ENCODE peak calls at places on chromosomes 11 and 22, in seven cellular contexts. One of them, this sample, is unnamed.

GRCh38 chr22:48456449-48456848 is 1371.2 kb downstream of the BRD1 start:
- DNase-seq in body of pancreas: no peak
- DNase-seq in astrocyte of the spinal cord: no peak
- DNase-seq in dorsolateral prefrontal cortex: no peak
- DNase-seq in uterus: no peak
- DNase-seq in lung: no peak
- DNase-seq in mucosa of descending colon: no peak
- DNase-seq in this sample: no peak

GRCh38 chr11:47332303-47332711 is 20.2 kb downstream of the MYBPC3 start:
- DNase-seq in body of pancreas: no peak
- DNase-seq in astrocyte of the spinal cord: no peak
- DNase-seq in dorsolateral prefrontal cortex: no peak
- DNase-seq in uterus: no peak
- DNase-seq in lung: no peak
- DNase-seq in mucosa of descending colon: no peak
- DNase-seq in this sample: no peak

GRCh38 chr22:48389916-48390315 is 1437.8 kb downstream of the BRD1 start:
- DNase-seq in body of pancreas: no peak
- DNase-seq in astrocyte of the spinal cord: no peak
- DNase-seq in dorsolateral prefrontal cortex: no peak
- DNase-seq in uterus: no peak
- DNase-seq in lung: no peak
- DNase-seq in mucosa of descending colon: no peak
- DNase-seq in this sample: no peak

GRCh38 chr22:37019309-37020191 is at the start of the genes MPST and TST:
- DNase-seq in body of pancreas: peak; percentile 88
- DNase-seq in astrocyte of the spinal cord: peak; percentile 64
- DNase-seq in dorsolateral prefrontal cortex: peak; percentile 87
- DNase-seq in uterus: peak; percentile 76
- DNase-seq in lung: peak; percentile 81
- DNase-seq in mucosa of descending colon: peak; percentile 79
- DNase-seq in this sample: no peak

GRCh38 chr22:42160830-42161696 is 30.5 kb upstream of the CYP2D6 start:
- DNase-seq in body of pancreas: no peak
- DNase-seq in astrocyte of the spinal cord: no peak
- DNase-seq in dorsolateral prefrontal cortex: no peak
- DNase-seq in uterus: no peak
- DNase-seq in lung: no peak
- DNase-seq in mucosa of descending colon: peak; percentile 72
- DNase-seq in this sample: no peak

GRCh38 chr22:40855104-40855959 is 1.1 kb downstream of the ST13 start:
- DNase-seq in body of pancreas: no peak
- DNase-seq in astrocyte of the spinal cord: no peak
- DNase-seq in dorsolateral prefrontal cortex: no peak
- DNase-seq in uterus: peak; percentile 30
- DNase-seq in lung: no peak
- DNase-seq in mucosa of descending colon: no peak
- DNase-seq in this sample: no peak

GRCh38 chr11:125299061-125299616 is 134.6 kb downstream of the PKNOX2 start:
- DNase-seq in body of pancreas: no peak
- DNase-seq in astrocyte of the spinal cord: no peak
- DNase-seq in dorsolateral prefrontal cortex: no peak
- DNase-seq in uterus: no peak
- DNase-seq in lung: no peak
- DNase-seq in mucosa of descending colon: no peak
- DNase-seq in this sample: no peak

GRCh38 chr11:35564246-35564595 is 38.8 kb upstream of the PAMR1 start:
- DNase-seq in body of pancreas: no peak
- DNase-seq in astrocyte of the spinal cord: no peak
- DNase-seq in dorsolateral prefrontal cortex: no peak
- DNase-seq in uterus: no peak
- DNase-seq in lung: no peak
- DNase-seq in mucosa of descending colon: no peak
- DNase-seq in this sample: no peak

GRCh38 chr11:107741044-107741823 is 29.4 kb upstream of the SLN start:
- DNase-seq in body of pancreas: peak; percentile 18
- DNase-seq in astrocyte of the spinal cord: peak; percentile 32
- DNase-seq in dorsolateral prefrontal cortex: no peak
- DNase-seq in uterus: no peak
- DNase-seq in lung: peak; percentile 36
- DNase-seq in mucosa of descending colon: peak; percentile 45
- DNase-seq in this sample: no peak

GRCh38 chr22:32926600-32926999 is 125.1 kb downstream of the TIMP3 start:
- DNase-seq in body of pancreas: no peak
- DNase-seq in astrocyte of the spinal cord: peak; percentile 9
- DNase-seq in dorsolateral prefrontal cortex: no peak
- DNase-seq in uterus: no peak
- DNase-seq in lung: no peak
- DNase-seq in mucosa of descending colon: peak; percentile 12
- DNase-seq in this sample: no peak

GRCh38 chr11:69915501-69916250 is 96.5 kb upstream of the FGF3 start:
- DNase-seq in body of pancreas: peak; percentile 85
- DNase-seq in astrocyte of the spinal cord: peak; percentile 71
- DNase-seq in dorsolateral prefrontal cortex: peak; percentile 56
- DNase-seq in uterus: peak; percentile 82
- DNase-seq in lung: peak; percentile 81
- DNase-seq in mucosa of descending colon: peak; percentile 93
- DNase-seq in this sample: no peak

GRCh38 chr11:91755951-91756707 is 468.5 kb upstream of the FAT3 start:
- DNase-seq in body of pancreas: no peak
- DNase-seq in astrocyte of the spinal cord: no peak
- DNase-seq in dorsolateral prefrontal cortex: no peak
- DNase-seq in uterus: no peak
- DNase-seq in lung: no peak
- DNase-seq in mucosa of descending colon: no peak
- DNase-seq in this sample: no peak

GRCh38 chr11:106594751-106595351 is 423.4 kb downstream of the GUCY1A2 start:
- DNase-seq in body of pancreas: no peak
- DNase-seq in astrocyte of the spinal cord: no peak
- DNase-seq in dorsolateral prefrontal cortex: no peak
- DNase-seq in uterus: no peak
- DNase-seq in lung: no peak
- DNase-seq in mucosa of descending colon: no peak
- DNase-seq in this sample: no peak

GRCh38 chr11:32118025-32118974 is 27.4 kb downstream of the RCN1 start:
- DNase-seq in body of pancreas: no peak
- DNase-seq in astrocyte of the spinal cord: peak; percentile 64
- DNase-seq in dorsolateral prefrontal cortex: no peak
- DNase-seq in uterus: no peak
- DNase-seq in lung: no peak
- DNase-seq in mucosa of descending colon: no peak
- DNase-seq in this sample: no peak

GRCh38 chr11:10233581-10233980 is 60.4 kb downstream of the SBF2 start:
- DNase-seq in body of pancreas: no peak
- DNase-seq in astrocyte of the spinal cord: peak; percentile 56
- DNase-seq in dorsolateral prefrontal cortex: no peak
- DNase-seq in uterus: no peak
- DNase-seq in lung: no peak
- DNase-seq in mucosa of descending colon: no peak
- DNase-seq in this sample: peak; percentile 70

GRCh38 chr22:39518996-39519680 is 1.2 kb upstream of the ATF4 start:
- DNase-seq in body of pancreas: no peak
- DNase-seq in astrocyte of the spinal cord: peak; percentile 64
- DNase-seq in dorsolateral prefrontal cortex: no peak
- DNase-seq in uterus: no peak
- DNase-seq in lung: no peak
- DNase-seq in mucosa of descending colon: no peak
- DNase-seq in this sample: no peak

GRCh38 chr22:24432059-24432853 is 4.9 kb downstream of the ADORA2A start:
- DNase-seq in body of pancreas: peak; percentile 65
- DNase-seq in astrocyte of the spinal cord: peak; percentile 60
- DNase-seq in dorsolateral prefrontal cortex: peak; percentile 59
- DNase-seq in uterus: peak; percentile 73
- DNase-seq in lung: no peak
- DNase-seq in mucosa of descending colon: peak; percentile 69
- DNase-seq in this sample: no peak

GRCh38 chr11:87295237-87295636 is 257.5 kb downstream of the TMEM135 start:
- DNase-seq in body of pancreas: no peak
- DNase-seq in astrocyte of the spinal cord: no peak
- DNase-seq in dorsolateral prefrontal cortex: no peak
- DNase-seq in uterus: no peak
- DNase-seq in lung: no peak
- DNase-seq in mucosa of descending colon: no peak
- DNase-seq in this sample: no peak

GRCh38 chr11:34167961-34168360 is 62.5 kb downstream of the NAT10 start:
- DNase-seq in body of pancreas: no peak
- DNase-seq in astrocyte of the spinal cord: no peak
- DNase-seq in dorsolateral prefrontal cortex: no peak
- DNase-seq in uterus: no peak
- DNase-seq in lung: no peak
- DNase-seq in mucosa of descending colon: no peak
- DNase-seq in this sample: no peak

GRCh38 chr22:40499187-40499753 is 128.9 kb downstream of the SGSM3 start:
- DNase-seq in body of pancreas: peak; percentile 55
- DNase-seq in astrocyte of the spinal cord: peak; percentile 98
- DNase-seq in dorsolateral prefrontal cortex: no peak
- DNase-seq in uterus: peak; percentile 47
- DNase-seq in lung: no peak
- DNase-seq in mucosa of descending colon: no peak
- DNase-seq in this sample: peak; percentile 95

GRCh38 chr22:35491908-35492380 is 48.7 kb upstream of the RASD2 start:
- DNase-seq in body of pancreas: no peak
- DNase-seq in astrocyte of the spinal cord: no peak
- DNase-seq in dorsolateral prefrontal cortex: no peak
- DNase-seq in uterus: no peak
- DNase-seq in lung: no peak
- DNase-seq in mucosa of descending colon: no peak
- DNase-seq in this sample: no peak

GRCh38 chr11:126477526-126478275 is 122.2 kb downstream of the ST3GAL4 start:
- DNase-seq in body of pancreas: no peak
- DNase-seq in astrocyte of the spinal cord: no peak
- DNase-seq in dorsolateral prefrontal cortex: no peak
- DNase-seq in uterus: no peak
- DNase-seq in lung: no peak
- DNase-seq in mucosa of descending colon: no peak
- DNase-seq in this sample: no peak

GRCh38 chr11:35083181-35084061 is 55.5 kb upstream of the CD44 start:
- DNase-seq in body of pancreas: peak; percentile 60
- DNase-seq in astrocyte of the spinal cord: peak; percentile 100
- DNase-seq in dorsolateral prefrontal cortex: peak; percentile 65
- DNase-seq in uterus: peak; percentile 74
- DNase-seq in lung: peak; percentile 73
- DNase-seq in mucosa of descending colon: peak; percentile 52
- DNase-seq in this sample: peak; percentile 99

DNA sequence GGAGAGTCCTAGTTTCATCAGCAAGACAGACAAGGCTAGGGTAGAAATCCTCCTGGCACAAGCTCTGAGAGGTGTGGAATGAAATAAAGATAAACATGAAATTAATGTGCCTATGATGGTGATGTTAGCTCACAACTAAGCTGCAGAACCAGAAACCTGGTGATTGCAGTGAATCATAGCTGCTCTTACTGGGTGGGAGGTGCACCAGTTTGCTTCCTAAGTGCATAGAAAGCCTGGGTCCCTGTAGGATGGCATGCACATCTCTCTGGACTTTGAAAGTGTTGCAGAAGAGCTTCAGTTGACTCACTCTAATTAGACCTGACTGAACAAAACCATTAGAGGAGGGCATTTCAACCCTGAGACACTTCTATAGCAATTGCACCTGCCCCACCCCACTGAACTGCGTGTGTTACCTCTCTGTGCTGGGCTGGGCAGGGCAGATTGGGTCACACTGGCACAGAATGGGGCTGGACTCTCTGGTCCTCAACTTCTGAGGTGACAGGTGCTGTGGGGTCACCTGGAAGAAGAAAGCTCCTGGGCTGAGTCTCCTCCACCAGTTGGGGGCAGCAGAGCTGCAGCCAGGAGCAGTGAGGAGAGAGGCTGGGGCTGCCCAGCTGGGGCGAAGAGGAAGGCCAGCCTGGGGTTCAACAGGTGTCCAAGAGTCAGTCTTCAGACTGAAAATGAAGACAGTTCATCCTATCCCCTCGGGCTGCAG is 57.9 kb downstream of the GGTLC2 start:
- DNase-seq in body of pancreas: no peak
- DNase-seq in astrocyte of the spinal cord: no peak
- DNase-seq in dorsolateral prefrontal cortex: no peak
- DNase-seq in uterus: no peak
- DNase-seq in lung: no peak
- DNase-seq in mucosa of descending colon: peak; percentile 45
- DNase-seq in this sample: no peak
- TF ChIP-seq CTCF in body of pancreas: no peak
- TF ChIP-seq CTCF in astrocyte of the spinal cord: peak; percentile 35
- TF ChIP-seq CTCF in dorsolateral prefrontal cortex: no peak
- TF ChIP-seq CTCF in uterus: no peak
- TF ChIP-seq CTCF in lung: no peak
- TF ChIP-seq CTCF in mucosa of descending colon: peak; percentile 10
- TF ChIP-seq CTCF in this sample: no peak

DNA sequence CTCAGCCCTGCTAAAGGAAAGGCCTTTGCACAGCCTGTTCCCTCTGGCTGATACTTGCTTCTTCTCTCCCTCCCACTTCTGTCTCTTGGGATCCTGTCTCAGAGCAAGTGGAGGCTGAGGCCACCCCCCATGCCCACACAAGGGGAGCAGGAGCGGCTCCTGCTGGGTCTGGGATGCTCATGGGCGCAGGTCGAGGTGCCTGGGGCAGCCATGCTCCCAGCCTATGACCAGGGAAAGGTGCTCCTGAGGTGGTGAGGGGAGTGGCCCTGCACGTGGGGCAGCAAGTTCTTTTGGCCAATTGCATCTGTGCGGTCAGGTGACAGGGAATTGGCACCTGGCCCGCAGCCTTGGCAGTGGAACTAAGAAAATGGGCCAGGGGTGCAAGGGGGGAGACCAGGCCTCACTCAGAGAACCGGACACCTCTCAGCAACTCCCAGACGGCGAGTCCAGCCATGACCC is 1.5 kb downstream of the MAPK11 start:
- DNase-seq in body of pancreas: peak; percentile 84
- DNase-seq in astrocyte of the spinal cord: no peak
- DNase-seq in dorsolateral prefrontal cortex: no peak
- DNase-seq in uterus: peak; percentile 52
- DNase-seq in lung: no peak
- DNase-seq in mucosa of descending colon: peak; percentile 54
- DNase-seq in this sample: no peak
- H3K4me3 ChIP-seq in body of pancreas: no peak overlapping the region
- H3K4me3 ChIP-seq in astrocyte of the spinal cord: no peak overlapping the region
- H3K4me3 ChIP-seq in dorsolateral prefrontal cortex: no peak overlapping the region
- H3K4me3 ChIP-seq in uterus: no peak overlapping the region
- H3K4me3 ChIP-seq in lung: no peak overlapping the region
- H3K4me3 ChIP-seq in mucosa of descending colon: no peak overlapping the region
- H3K4me3 ChIP-seq in this sample: no peak overlapping the region

GRCh38 chr11:64250875-64251721 is at the start of gene PLCB3:
- DNase-seq in body of pancreas: peak; percentile 63
- DNase-seq in astrocyte of the spinal cord: no peak
- DNase-seq in dorsolateral prefrontal cortex: no peak
- DNase-seq in uterus: peak; percentile 70
- DNase-seq in lung: peak; percentile 50
- DNase-seq in mucosa of descending colon: peak; percentile 69
- DNase-seq in this sample: no peak
- TF ChIP-seq CTCF in body of pancreas: peak; percentile 92
- TF ChIP-seq CTCF in astrocyte of the spinal cord: peak; percentile 63
- TF ChIP-seq CTCF in dorsolateral prefrontal cortex: peak; percentile 90
- TF ChIP-seq CTCF in uterus: peak; percentile 95
- TF ChIP-seq CTCF in lung: peak; percentile 35
- TF ChIP-seq CTCF in mucosa of descending colon: peak; percentile 94
- TF ChIP-seq CTCF in this sample: peak; percentile 68

GRCh38 chr11:8083871-8084281 is 2.9 kb downstream of the TUB start:
- DNase-seq in body of pancreas: no peak
- DNase-seq in astrocyte of the spinal cord: no peak
- DNase-seq in dorsolateral prefrontal cortex: no peak
- DNase-seq in uterus: no peak
- DNase-seq in lung: no peak
- DNase-seq in mucosa of descending colon: no peak
- DNase-seq in this sample: no peak
- H3K4me3 ChIP-seq in body of pancreas: no peak overlapping the region
- H3K4me3 ChIP-seq in astrocyte of the spinal cord: no peak overlapping the region
- H3K4me3 ChIP-seq in dorsolateral prefrontal cortex: peak overlapping the region; percentile 45
- H3K4me3 ChIP-seq in uterus: no peak overlapping the region
- H3K4me3 ChIP-seq in lung: no peak overlapping the region
- H3K4me3 ChIP-seq in mucosa of descending colon: no peak overlapping the region
- H3K4me3 ChIP-seq in this sample: no peak overlapping the region